ENCODE peak calls at places on chromosomes 11 and 22, in ten cellular contexts. One of them, this sample, is unnamed.

GRCh38 chr11:59292611-59293010 is 66.1 kb upstream of the OR5AN1 start:
- DNase-seq in fibroblast of pulmonary artery: no peak
- DNase-seq in astrocyte of the spinal cord: no peak
- DNase-seq in AG09309: no peak
- DNase-seq in heart right ventricle: no peak
- DNase-seq in heart left ventricle: no peak
- DNase-seq in A549: no peak
- DNase-seq in esophagus muscularis mucosa: no peak
- DNase-seq in astrocyte of the cerebellum: no peak
- DNase-seq in IMR-90: no peak
- DNase-seq in this sample: no peak

GRCh38 chr11:1085440-1086170 is 10.9 kb downstream of the MUC2 start:
- DNase-seq in heart right ventricle: peak
- DNase-seq in heart left ventricle: no peak
- DNase-seq in esophagus muscularis mucosa: no peak
- DNase-seq in astrocyte of the spinal cord: no peak
- DNase-seq in AG09309: no peak
- DNase-seq in A549: no peak
- DNase-seq in IMR-90: no peak
- DNase-seq in fibroblast of pulmonary artery: no peak
- DNase-seq in astrocyte of the cerebellum: no peak
- DNase-seq in this sample: no peak

GRCh38 chr22:38738475-38739070 is 17.2 kb downstream of the SUN2 start:
- DNase-seq in esophagus muscularis mucosa: no peak
- DNase-seq in heart right ventricle: no peak
- DNase-seq in IMR-90: no peak
- DNase-seq in heart left ventricle: peak
- DNase-seq in fibroblast of pulmonary artery: no peak
- DNase-seq in AG09309: no peak
- DNase-seq in A549: no peak
- DNase-seq in astrocyte of the spinal cord: no peak
- DNase-seq in astrocyte of the cerebellum: no peak
- DNase-seq in this sample: no peak

GRCh38 chr11:75441804-75442132 is 8.8 kb upstream of the KLHL35 start:
- DNase-seq in fibroblast of pulmonary artery: no peak
- DNase-seq in heart right ventricle: peak
- DNase-seq in astrocyte of the spinal cord: no peak
- DNase-seq in IMR-90: no peak
- DNase-seq in A549: no peak
- DNase-seq in heart left ventricle: no peak
- DNase-seq in esophagus muscularis mucosa: no peak
- DNase-seq in astrocyte of the cerebellum: no peak
- DNase-seq in AG09309: no peak
- DNase-seq in this sample: no peak

GRCh38 chr11:3614742-3615171 is 27.0 kb downstream of the ART5 start:
- DNase-seq in AG09309: no peak
- DNase-seq in A549: no peak
- DNase-seq in esophagus muscularis mucosa: no peak
- DNase-seq in IMR-90: no peak
- DNase-seq in fibroblast of pulmonary artery: no peak
- DNase-seq in heart left ventricle: no peak
- DNase-seq in astrocyte of the cerebellum: no peak
- DNase-seq in astrocyte of the spinal cord: no peak
- DNase-seq in heart right ventricle: no peak
- DNase-seq in this sample: peak

GRCh38 chr11:127136438-127136837 is 135.9 kb upstream of the KIRREL3 start:
- DNase-seq in esophagus muscularis mucosa: no peak
- DNase-seq in heart left ventricle: no peak
- DNase-seq in fibroblast of pulmonary artery: no peak
- DNase-seq in astrocyte of the cerebellum: no peak
- DNase-seq in IMR-90: no peak
- DNase-seq in heart right ventricle: no peak
- DNase-seq in AG09309: no peak
- DNase-seq in astrocyte of the spinal cord: no peak
- DNase-seq in A549: no peak
- DNase-seq in this sample: no peak

GRCh38 chr11:110606415-110606814 is 105.8 kb downstream of the ARHGAP20 start:
- DNase-seq in fibroblast of pulmonary artery: no peak
- DNase-seq in astrocyte of the cerebellum: no peak
- DNase-seq in IMR-90: no peak
- DNase-seq in esophagus muscularis mucosa: no peak
- DNase-seq in heart right ventricle: no peak
- DNase-seq in astrocyte of the spinal cord: no peak
- DNase-seq in heart left ventricle: no peak
- DNase-seq in A549: no peak
- DNase-seq in AG09309: no peak
- DNase-seq in this sample: no peak

GRCh38 chr11:67585911-67586310 is 2.3 kb downstream of the GSTP1 start:
- DNase-seq in A549: no peak
- DNase-seq in heart left ventricle: no peak
- DNase-seq in fibroblast of pulmonary artery: no peak
- DNase-seq in AG09309: no peak
- DNase-seq in esophagus muscularis mucosa: no peak
- DNase-seq in IMR-90: no peak
- DNase-seq in astrocyte of the cerebellum: no peak
- DNase-seq in heart right ventricle: no peak
- DNase-seq in astrocyte of the spinal cord: no peak
- DNase-seq in this sample: no peak

GRCh38 chr11:90288207-90288821 is 65.5 kb upstream of the CHORDC1 start:
- DNase-seq in IMR-90: peak
- DNase-seq in heart left ventricle: no peak
- DNase-seq in astrocyte of the cerebellum: peak
- DNase-seq in esophagus muscularis mucosa: no peak
- DNase-seq in astrocyte of the spinal cord: peak
- DNase-seq in heart right ventricle: no peak
- DNase-seq in fibroblast of pulmonary artery: peak
- DNase-seq in A549: peak
- DNase-seq in AG09309: no peak
- DNase-seq in this sample: no peak

DNA sequence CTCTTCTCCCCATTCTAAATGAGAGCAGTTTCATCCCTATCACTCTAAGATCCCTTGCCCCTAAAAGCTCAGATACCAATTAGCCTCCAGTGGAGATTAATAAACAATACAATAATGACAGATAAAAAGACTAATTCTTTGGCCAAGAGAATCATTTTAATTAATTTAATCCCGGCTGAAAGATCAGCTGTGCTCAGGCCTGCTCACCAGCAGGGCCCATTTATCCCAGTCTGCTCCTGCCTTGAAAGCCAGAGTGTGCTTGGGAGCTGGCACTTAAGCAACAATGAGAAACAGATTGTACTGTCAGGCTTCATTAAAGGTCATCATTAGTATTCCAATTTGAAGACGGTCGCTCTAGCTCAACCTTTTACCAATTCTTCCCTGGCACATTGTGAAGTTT is 36.1 kb upstream of the HTATIP2 start:
- DNase-seq in astrocyte of the cerebellum: no peak
- DNase-seq in AG09309: no peak
- DNase-seq in esophagus muscularis mucosa: no peak
- DNase-seq in astrocyte of the spinal cord: no peak
- DNase-seq in IMR-90: no peak
- DNase-seq in heart right ventricle: no peak
- DNase-seq in A549: no peak
- DNase-seq in fibroblast of pulmonary artery: no peak
- DNase-seq in heart left ventricle: no peak
- DNase-seq in this sample: no peak
- H3K4me3 ChIP-seq in astrocyte of the cerebellum: no peak
- H3K4me3 ChIP-seq in AG09309: no peak
- H3K4me3 ChIP-seq in esophagus muscularis mucosa: no peak
- H3K4me3 ChIP-seq in astrocyte of the spinal cord: no peak
- H3K4me3 ChIP-seq in IMR-90: no peak
- H3K4me3 ChIP-seq in heart right ventricle: no peak
- H3K4me3 ChIP-seq in A549: no peak
- H3K4me3 ChIP-seq in fibroblast of pulmonary artery: no peak
- H3K4me3 ChIP-seq in heart left ventricle: no peak
- H3K4me3 ChIP-seq in this sample: no peak

GRCh38 chr11:133925756-133926155 is 31.0 kb downstream of the IGSF9B start:
- DNase-seq in esophagus muscularis mucosa: no peak
- DNase-seq in AG09309: no peak
- DNase-seq in heart left ventricle: peak
- DNase-seq in astrocyte of the cerebellum: no peak
- DNase-seq in astrocyte of the spinal cord: no peak
- DNase-seq in A549: no peak
- DNase-seq in IMR-90: no peak
- DNase-seq in fibroblast of pulmonary artery: no peak
- DNase-seq in heart right ventricle: no peak
- DNase-seq in this sample: no peak

GRCh38 chr11:133926466-133927246 is 30.1 kb downstream of the IGSF9B start:
- DNase-seq in heart right ventricle: no peak
- DNase-seq in IMR-90: no peak
- DNase-seq in heart left ventricle: peak
- DNase-seq in AG09309: no peak
- DNase-seq in fibroblast of pulmonary artery: no peak
- DNase-seq in astrocyte of the spinal cord: no peak
- DNase-seq in esophagus muscularis mucosa: no peak
- DNase-seq in astrocyte of the cerebellum: no peak
- DNase-seq in A549: no peak
- DNase-seq in this sample: no peak

GRCh38 chr11:133929401-133930052 is 27.2 kb downstream of the IGSF9B start:
- DNase-seq in astrocyte of the cerebellum: no peak
- DNase-seq in A549: no peak
- DNase-seq in heart right ventricle: no peak
- DNase-seq in heart left ventricle: no peak
- DNase-seq in AG09309: no peak
- DNase-seq in astrocyte of the spinal cord: no peak
- DNase-seq in IMR-90: no peak
- DNase-seq in fibroblast of pulmonary artery: no peak
- DNase-seq in esophagus muscularis mucosa: no peak
- DNase-seq in this sample: no peak

GRCh38 chr11:133928628-133929059 is 28.1 kb downstream of the IGSF9B start:
- DNase-seq in fibroblast of pulmonary artery: no peak
- DNase-seq in IMR-90: no peak
- DNase-seq in esophagus muscularis mucosa: no peak
- DNase-seq in heart left ventricle: no peak
- DNase-seq in astrocyte of the spinal cord: no peak
- DNase-seq in heart right ventricle: no peak
- DNase-seq in A549: no peak
- DNase-seq in AG09309: no peak
- DNase-seq in astrocyte of the cerebellum: no peak
- DNase-seq in this sample: no peak

GRCh38 chr11:133927690-133928627 is 28.8 kb downstream of the IGSF9B start:
- DNase-seq in astrocyte of the cerebellum: peak
- DNase-seq in esophagus muscularis mucosa: no peak
- DNase-seq in astrocyte of the spinal cord: peak
- DNase-seq in AG09309: peak
- DNase-seq in IMR-90: peak
- DNase-seq in fibroblast of pulmonary artery: peak
- DNase-seq in heart left ventricle: peak
- DNase-seq in heart right ventricle: peak
- DNase-seq in A549: peak
- DNase-seq in this sample: peak
- TF ChIP-seq CTCF in astrocyte of the cerebellum: peak
- TF ChIP-seq CTCF in esophagus muscularis mucosa: peak
- TF ChIP-seq CTCF in astrocyte of the spinal cord: peak
- TF ChIP-seq CTCF in AG09309: peak
- TF ChIP-seq CTCF in IMR-90: peak
- TF ChIP-seq CTCF in fibroblast of pulmonary artery: peak
- TF ChIP-seq CTCF in heart left ventricle: peak
- TF ChIP-seq CTCF in heart right ventricle: peak
- TF ChIP-seq CTCF in A549: peak
- TF ChIP-seq CTCF in this sample: peak

GRCh38 chr11:45844822-45845573 is 2.3 kb upstream of the CRY2 start:
- DNase-seq in astrocyte of the spinal cord: no peak
- DNase-seq in heart right ventricle: no peak
- DNase-seq in fibroblast of pulmonary artery: no peak
- DNase-seq in esophagus muscularis mucosa: no peak
- DNase-seq in A549: no peak
- DNase-seq in astrocyte of the cerebellum: no peak
- DNase-seq in AG09309: no peak
- DNase-seq in IMR-90: no peak
- DNase-seq in heart left ventricle: no peak
- DNase-seq in this sample: no peak

GRCh38 chr11:45839204-45839603 is 8.1 kb upstream of the CRY2 start:
- DNase-seq in esophagus muscularis mucosa: no peak
- DNase-seq in astrocyte of the spinal cord: no peak
- DNase-seq in fibroblast of pulmonary artery: no peak
- DNase-seq in IMR-90: no peak
- DNase-seq in astrocyte of the cerebellum: no peak
- DNase-seq in AG09309: no peak
- DNase-seq in heart left ventricle: no peak
- DNase-seq in heart right ventricle: no peak
- DNase-seq in A549: no peak
- DNase-seq in this sample: no peak

GRCh38 chr11:45846174-45846675 is 1.1 kb upstream of the CRY2 start:
- DNase-seq in heart right ventricle: no peak
- DNase-seq in heart left ventricle: no peak
- DNase-seq in A549: no peak
- DNase-seq in IMR-90: no peak
- DNase-seq in fibroblast of pulmonary artery: no peak
- DNase-seq in astrocyte of the cerebellum: no peak
- DNase-seq in astrocyte of the spinal cord: no peak
- DNase-seq in AG09309: no peak
- DNase-seq in esophagus muscularis mucosa: no peak
- DNase-seq in this sample: no peak

GRCh38 chr11:45846974-45847907 is at the start of gene CRY2:
- DNase-seq in A549: peak
- DNase-seq in IMR-90: peak
- DNase-seq in esophagus muscularis mucosa: peak
- DNase-seq in heart left ventricle: peak
- DNase-seq in fibroblast of pulmonary artery: peak
- DNase-seq in heart right ventricle: peak
- DNase-seq in astrocyte of the cerebellum: peak
- DNase-seq in astrocyte of the spinal cord: peak
- DNase-seq in AG09309: peak
- DNase-seq in this sample: peak

GRCh38 chr11:45843158-45843924 is 3.9 kb upstream of the CRY2 start:
- DNase-seq in IMR-90: peak
- DNase-seq in heart right ventricle: peak
- DNase-seq in astrocyte of the spinal cord: peak
- DNase-seq in astrocyte of the cerebellum: peak
- DNase-seq in AG09309: peak
- DNase-seq in fibroblast of pulmonary artery: peak
- DNase-seq in A549: peak
- DNase-seq in heart left ventricle: peak
- DNase-seq in esophagus muscularis mucosa: peak
- DNase-seq in this sample: peak
- H3K4me3 ChIP-seq in IMR-90: no peak
- H3K4me3 ChIP-seq in heart right ventricle: no peak
- H3K4me3 ChIP-seq in astrocyte of the spinal cord: no peak
- H3K4me3 ChIP-seq in astrocyte of the cerebellum: no peak
- H3K4me3 ChIP-seq in AG09309: no peak
- H3K4me3 ChIP-seq in fibroblast of pulmonary artery: no peak
- H3K4me3 ChIP-seq in A549: peak
- H3K4me3 ChIP-seq in heart left ventricle: peak
- H3K4me3 ChIP-seq in esophagus muscularis mucosa: peak
- H3K4me3 ChIP-seq in this sample: no peak

DNA sequence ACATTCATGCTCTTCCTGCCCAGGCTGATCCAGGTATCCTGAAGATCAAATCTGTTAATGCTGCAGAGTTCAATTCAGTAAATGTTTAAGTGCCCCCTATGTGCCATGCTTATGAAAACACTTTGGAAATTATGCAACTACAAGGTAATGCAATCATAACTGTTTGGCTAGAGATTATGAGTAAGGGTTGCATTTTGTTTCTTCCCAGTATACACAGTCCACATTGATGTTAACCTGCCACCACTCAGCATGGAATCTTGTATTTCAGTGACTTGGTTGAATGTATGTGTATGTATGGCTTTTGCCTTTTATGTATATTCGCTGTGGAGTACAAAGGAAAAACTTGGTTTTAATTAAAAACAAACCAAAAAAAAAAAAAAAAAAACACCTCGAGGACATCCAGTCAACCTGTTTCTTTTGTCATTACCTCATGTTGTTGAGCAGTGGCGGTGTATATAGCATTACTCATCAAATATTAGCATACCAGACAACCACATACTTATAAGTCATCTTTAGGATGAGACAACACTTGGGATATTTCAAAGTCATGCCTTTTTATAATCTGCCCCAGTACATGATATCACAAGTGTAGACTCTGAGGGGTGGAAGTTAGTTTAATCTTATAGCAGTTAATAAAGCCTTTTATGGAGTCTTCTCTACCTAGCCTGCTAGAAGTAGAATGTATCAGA is 86.1 kb upstream of the HORMAD2 start:
- DNase-seq in IMR-90: peak
- DNase-seq in heart left ventricle: no peak
- DNase-seq in A549: peak
- DNase-seq in astrocyte of the cerebellum: peak
- DNase-seq in fibroblast of pulmonary artery: peak
- DNase-seq in esophagus muscularis mucosa: no peak
- DNase-seq in astrocyte of the spinal cord: peak
- DNase-seq in AG09309: no peak
- DNase-seq in heart right ventricle: no peak
- DNase-seq in this sample: no peak
- TF ChIP-seq CTCF in IMR-90: no peak
- TF ChIP-seq CTCF in heart left ventricle: no peak
- TF ChIP-seq CTCF in A549: peak
- TF ChIP-seq CTCF in astrocyte of the cerebellum: no peak
- TF ChIP-seq CTCF in fibroblast of pulmonary artery: peak
- TF ChIP-seq CTCF in esophagus muscularis mucosa: no peak
- TF ChIP-seq CTCF in astrocyte of the spinal cord: no peak
- TF ChIP-seq CTCF in AG09309: peak
- TF ChIP-seq CTCF in heart right ventricle: no peak
- TF ChIP-seq CTCF in this sample: no peak